ENCODE peak calls at places on chromosomes 5 and 9, in five cellular contexts. K, Z, I, J and L are unnamed samples.

GRCh38 chr5:96994493-96994892 is 58.6 kb downstream of the LNPEP start:
- DNase-seq in K (no peak), I (no peak), Z (no peak), J (no peak), L (no peak)

GRCh38 chr5:91499943-91500531 is 116.9 kb upstream of the ARRDC3 start:
- DNase-seq in K (peak), J (peak), I (no peak), Z (no peak), L (peak)

GRCh38 chr9:120434532-120434931 is 145.4 kb downstream of the CDK5RAP2 start:
- DNase-seq in I (no peak), J (peak), Z (peak), K (no peak), L (no peak)

GRCh38 chr5:33170414-33170813 is 270.4 kb upstream of the TARS1 start:
- DNase-seq in Z (no peak), I (no peak), J (no peak), K (no peak), L (peak)

GRCh38 chr9:92917176-92917800 is 30.0 kb upstream of the FGD3 start:
- DNase-seq in K (no peak), Z (peak), I (no peak), J (no peak), L (peak)

GRCh38 chr5:13987843-13988464 is 43.5 kb upstream of the DNAH5 start:
- DNase-seq in I (peak), Z (peak), J (peak), K (peak), L (peak)

GRCh38 chr9:1331546-1331945 is 281.4 kb downstream of the DMRT2 start:
- DNase-seq in I (no peak), Z (no peak), K (no peak), J (no peak), L (no peak)

GRCh38 chr5:66739923-66740322 is 143.7 kb downstream of the MAST4 start:
- DNase-seq in K (no peak), Z (no peak), I (no peak), J (no peak), L (no peak)

GRCh38 chr9:91378695-91379127 is 17.0 kb upstream of the AUH start:
- DNase-seq in J (peak), K (no peak), I (no peak), Z (no peak), L (no peak)

GRCh38 chr9:136169495-136169894 is 35.4 kb downstream of the LHX3 start:
- DNase-seq in J (no peak), I (no peak), Z (no peak), K (no peak), L (no peak)